ENCODE peak calls at places on chromosomes 12 and 14, in seven cellular contexts. K is endothelial cell, D is adipocyte, Y is substantia nigra, A is choroid plexus epithelial cell, V is T follicular helper cell, B is breast epithelium. O is an unnamed sample.

GRCh38 chr12:96501139-96501741 is 11.9 kb downstream of the CFAP54 start:
- DNase-seq in K (peak), D (peak), Y (no peak), A (peak), V (no peak), B (peak), O (no peak)

GRCh38 chr12:66280573-66280972 is 21.7 kb upstream of the HELB start:
- DNase-seq in K (no peak), D (no peak), Y (no peak), A (no peak), V (no peak), B (no peak), O (no peak)

GRCh38 chr12:93358058-93358457 is 19.7 kb upstream of the NUDT4 start:
- DNase-seq in K (no peak), D (no peak), Y (no peak), A (no peak), V (no peak), B (no peak), O (no peak)

GRCh38 chr12:108689314-108690190 is 41.8 kb downstream of the CORO1C start:
- DNase-seq in K (no peak), D (peak), Y (peak), A (peak), V (no peak), B (no peak), O (peak)

GRCh38 chr12:69056743-69057515 is 124.0 kb upstream of the CPM start:
- DNase-seq in K (no peak), D (peak), Y (no peak), A (peak), V (no peak), B (no peak), O (no peak)

GRCh38 chr14:104287301-104288009 is 149.1 kb downstream of the KIF26A start:
- DNase-seq in K (no peak), D (no peak), Y (no peak), A (no peak), V (no peak), B (no peak), O (no peak)

GRCh38 chr14:66680216-66680615 is 172.3 kb downstream of the GPHN start:
- DNase-seq in K (no peak), D (no peak), Y (no peak), A (no peak), V (no peak), B (no peak), O (no peak)

GRCh38 chr14:32524609-32525391 is 195.7 kb downstream of the AKAP6 start:
- DNase-seq in K (no peak), D (peak), Y (no peak), A (peak), V (no peak), B (no peak), O (no peak)

GRCh38 chr12:57236925-57237652 is 7.6 kb downstream of the SHMT2 start:
- DNase-seq in K (peak), D (peak), Y (no peak), A (no peak), V (no peak), B (no peak), O (no peak)

GRCh38 chr14:59698793-59699192 is 122.2 kb upstream of the CCDC175 start:
- DNase-seq in K (no peak), D (peak), Y (no peak), A (peak), V (no peak), B (no peak), O (no peak)

GRCh38 chr12:113241191-113242017 is 20.1 kb downstream of the TPCN1 start:
- DNase-seq in K (no peak), D (peak), Y (peak), A (peak), V (no peak), B (peak), O (no peak)

GRCh38 chr12:105409881-105410471 is 79.5 kb downstream of the C12orf75 start:
- DNase-seq in K (peak), D (peak), Y (no peak), A (peak), V (no peak), B (no peak), O (no peak)

GRCh38 chr14:22106700-22107697 is 433.4 kb upstream of the OR4E1 start:
- DNase-seq in K (no peak), D (no peak), Y (no peak), A (no peak), V (no peak), B (no peak), O (no peak)

GRCh38 chr12:75954076-75954475 is 77.5 kb downstream of the PHLDA1 start:
- DNase-seq in K (no peak), D (peak), Y (no peak), A (peak), V (no peak), B (no peak), O (no peak)

GRCh38 chr12:12975322-12976077 is 23.5 kb upstream of the GPRC5D start:
- DNase-seq in K (peak), D (peak), Y (peak), A (peak), V (no peak), B (no peak), O (no peak)

GRCh38 chr12:52539024-52539820 is 13.7 kb downstream of the KRT71 start:
- DNase-seq in K (no peak), D (peak), Y (no peak), A (peak), V (no peak), B (no peak), O (no peak)

GRCh38 chr12:509494-509893 is 49.8 kb downstream of the B4GALNT3 start:
- DNase-seq in K (no peak), D (no peak), Y (no peak), A (peak), V (no peak), B (no peak), O (no peak)

GRCh38 chr12:53379389-53380103 is 430 bp upstream of the SP1 start:
- DNase-seq in K (peak), D (peak), Y (peak), A (peak), V (peak), B (peak), O (peak)

GRCh38 chr14:33879684-33880286 is 71.1 kb downstream of the EGLN3 start:
- DNase-seq in K (no peak), D (no peak), Y (no peak), A (no peak), V (no peak), B (no peak), O (no peak)

GRCh38 chr14:73059326-73059725 is 992 bp downstream of the RBM25 start:
- DNase-seq in K (no peak), D (peak), Y (no peak), A (peak), V (no peak), B (no peak), O (no peak)

GRCh38 chr14:48035836-48036235 is 360.4 kb upstream of the MDGA2 start:
- DNase-seq in K (no peak), D (no peak), Y (no peak), A (no peak), V (no peak), B (no peak), O (no peak)

GRCh38 chr12:93857279-93857894 is 180.2 kb downstream of the CRADD start:
- DNase-seq in K (no peak), D (peak), Y (no peak), A (peak), V (no peak), B (no peak), O (no peak)

GRCh38 chr12:32822344-32822743 is 66.6 kb upstream of the YARS2 start:
- DNase-seq in K (no peak), D (no peak), Y (no peak), A (no peak), V (no peak), B (no peak), O (no peak)

GRCh38 chr12:124369055-124369900 is 74.4 kb downstream of the RFLNA start:
- DNase-seq in K (no peak), D (peak), Y (peak), A (peak), V (no peak), B (peak), O (no peak)

GRCh38 chr12:52235822-52236291 is 2.8 kb downstream of the KRT7 start:
- DNase-seq in K (no peak), D (no peak), Y (no peak), A (no peak), V (no peak), B (peak), O (no peak)

GRCh38 chr12:31324116-31324844 is 1.7 kb downstream of the SINHCAF start:
- DNase-seq in K (peak), D (peak), Y (peak), A (peak), V (peak), B (peak), O (peak)

GRCh38 chr14:104771374-104771773 is 18.4 kb downstream of the SIVA1 start:
- DNase-seq in K (no peak), D (no peak), Y (no peak), A (no peak), V (no peak), B (no peak), O (no peak)

GRCh38 chr14:95527392-95528002 is 7.4 kb upstream of the GLRX5 start:
- DNase-seq in K (peak), D (peak), Y (no peak), A (peak), V (no peak), B (no peak), O (no peak)

GRCh38 chr12:115813256-115813655 is 464.2 kb downstream of the MED13L start:
- DNase-seq in K (no peak), D (no peak), Y (no peak), A (no peak), V (no peak), B (no peak), O (no peak)

GRCh38 chr14:56379956-56380355 is 199.6 kb upstream of the TMEM260 start:
- DNase-seq in K (no peak), D (peak), Y (no peak), A (peak), V (no peak), B (no peak), O (no peak)

GRCh38 chr14:105944632-105945610 is 418.5 kb downstream of the TMEM121 start:
- DNase-seq in K (no peak), D (no peak), Y (no peak), A (no peak), V (peak), B (peak), O (no peak)

GRCh38 chr12:43237238-43237879 is 314.6 kb downstream of the ADAMTS20 start:
- DNase-seq in K (no peak), D (no peak), Y (no peak), A (no peak), V (no peak), B (no peak), O (no peak)

GRCh38 chr14:54493293-54493692 is 4.5 kb upstream of the GMFB start:
- DNase-seq in K (peak), D (no peak), Y (no peak), A (no peak), V (no peak), B (no peak), O (no peak)

GRCh38 chr14:95651028-95651427 is 35.2 kb upstream of the TCL1B start:
- DNase-seq in K (no peak), D (no peak), Y (no peak), A (no peak), V (no peak), B (no peak), O (no peak)

GRCh38 chr12:18749381-18749957 is 11.6 kb downstream of the CAPZA3 start:
- DNase-seq in K (no peak), D (peak), Y (no peak), A (no peak), V (no peak), B (no peak), O (no peak)

GRCh38 chr14:32313977-32314376 is 15.1 kb upstream of the AKAP6 start:
- DNase-seq in K (no peak), D (no peak), Y (no peak), A (no peak), V (no peak), B (no peak), O (no peak)

GRCh38 chr12:7369274-7369729 is 65.4 kb downstream of the ACSM4 start:
- DNase-seq in K (no peak), D (no peak), Y (no peak), A (no peak), V (no peak), B (peak), O (no peak)

GRCh38 chr12:48037267-48037915 is 33.1 kb upstream of the COL2A1 start:
- DNase-seq in K (peak), D (peak), Y (no peak), A (peak), V (no peak), B (no peak), O (peak)